ENCODE peak calls at places on chromosomes 13 and 19, in five cellular contexts. One of them, this sample, is unnamed.

GRCh38 chr19:14409157-14410053 is 9.7 kb downstream of the DDX39A start:
- DNase-seq in breast epithelium: no peak
- DNase-seq in AG04450: no peak
- DNase-seq in testis: no peak
- DNase-seq in lung: no peak
- DNase-seq in this sample: no peak

GRCh38 chr19:10888421-10888866 is 17.1 kb downstream of the CARM1 start:
- DNase-seq in breast epithelium: no peak
- DNase-seq in AG04450: no peak
- DNase-seq in testis: no peak
- DNase-seq in lung: no peak
- DNase-seq in this sample: no peak

GRCh38 chr13:36130168-36130541 is 1.0 kb downstream of the DCLK1 start:
- DNase-seq in breast epithelium: no peak
- DNase-seq in AG04450: no peak
- DNase-seq in testis: no peak
- DNase-seq in lung: no peak
- DNase-seq in this sample: no peak

GRCh38 chr19:392375-392970 is 16.5 kb downstream of the C2CD4C start:
- DNase-seq in breast epithelium: no peak
- DNase-seq in AG04450: no peak
- DNase-seq in testis: no peak
- DNase-seq in lung: no peak
- DNase-seq in this sample: no peak

GRCh38 chr13:112887557-112887991 is 81.4 kb upstream of the MCF2L start:
- DNase-seq in breast epithelium: no peak
- DNase-seq in AG04450: no peak
- DNase-seq in testis: no peak
- DNase-seq in lung: no peak
- DNase-seq in this sample: no peak

GRCh38 chr13:93352616-93353015 is 126.0 kb downstream of the GPC6 start:
- DNase-seq in breast epithelium: no peak
- DNase-seq in AG04450: no peak
- DNase-seq in testis: no peak
- DNase-seq in lung: no peak
- DNase-seq in this sample: no peak

GRCh38 chr19:41792513-41793413 is 3.6 kb upstream of the CEACAM3 start:
- DNase-seq in breast epithelium: peak; percentile 47
- DNase-seq in AG04450: no peak
- DNase-seq in testis: peak; percentile 72
- DNase-seq in lung: peak; percentile 68
- DNase-seq in this sample: peak; percentile 68

GRCh38 chr19:1261863-1262686 is 7.1 kb upstream of the CIRBP start:
- DNase-seq in breast epithelium: peak; percentile 91
- DNase-seq in AG04450: no peak
- DNase-seq in testis: no peak
- DNase-seq in lung: peak; percentile 89
- DNase-seq in this sample: no peak

GRCh38 chr13:112213467-112214245 is 146.7 kb downstream of the SOX1 start:
- DNase-seq in breast epithelium: peak; percentile 42
- DNase-seq in AG04450: no peak
- DNase-seq in testis: no peak
- DNase-seq in lung: peak; percentile 43
- DNase-seq in this sample: no peak

GRCh38 chr13:107379398-107380155 is 811.6 kb upstream of the ARGLU1 start:
- DNase-seq in breast epithelium: no peak
- DNase-seq in AG04450: no peak
- DNase-seq in testis: no peak
- DNase-seq in lung: no peak
- DNase-seq in this sample: no peak

GRCh38 chr13:107376393-107377085 is 808.6 kb upstream of the ARGLU1 start:
- DNase-seq in breast epithelium: no peak
- DNase-seq in AG04450: no peak
- DNase-seq in testis: no peak
- DNase-seq in lung: no peak
- DNase-seq in this sample: no peak

GRCh38 chr13:107374038-107374437 is 806.1 kb upstream of the ARGLU1 start:
- DNase-seq in breast epithelium: no peak
- DNase-seq in AG04450: no peak
- DNase-seq in testis: no peak
- DNase-seq in lung: no peak
- DNase-seq in this sample: no peak

GRCh38 chr13:107373551-107373950 is 805.6 kb upstream of the ARGLU1 start:
- DNase-seq in breast epithelium: no peak
- DNase-seq in AG04450: peak; percentile 65
- DNase-seq in testis: no peak
- DNase-seq in lung: no peak
- DNase-seq in this sample: no peak

GRCh38 chr13:107375701-107376350 is 807.9 kb upstream of the ARGLU1 start:
- DNase-seq in breast epithelium: no peak
- DNase-seq in AG04450: no peak
- DNase-seq in testis: no peak
- DNase-seq in lung: no peak
- DNase-seq in this sample: no peak
- H3K27ac ChIP-seq in breast epithelium: no peak overlapping the region
- H3K27ac ChIP-seq in AG04450: no peak overlapping the region
- H3K27ac ChIP-seq in testis: no peak overlapping the region
- H3K27ac ChIP-seq in lung: no peak overlapping the region
- H3K27ac ChIP-seq in this sample: no peak overlapping the region

GRCh38 chr13:66627512-66627911 is 602.6 kb downstream of the PCDH9 start:
- DNase-seq in breast epithelium: no peak
- DNase-seq in AG04450: no peak
- DNase-seq in testis: no peak
- DNase-seq in lung: no peak
- DNase-seq in this sample: no peak
- H3K27ac ChIP-seq in breast epithelium: no peak overlapping the region
- H3K27ac ChIP-seq in AG04450: no peak overlapping the region
- H3K27ac ChIP-seq in testis: no peak overlapping the region
- H3K27ac ChIP-seq in lung: no peak overlapping the region
- H3K27ac ChIP-seq in this sample: no peak overlapping the region

DNA sequence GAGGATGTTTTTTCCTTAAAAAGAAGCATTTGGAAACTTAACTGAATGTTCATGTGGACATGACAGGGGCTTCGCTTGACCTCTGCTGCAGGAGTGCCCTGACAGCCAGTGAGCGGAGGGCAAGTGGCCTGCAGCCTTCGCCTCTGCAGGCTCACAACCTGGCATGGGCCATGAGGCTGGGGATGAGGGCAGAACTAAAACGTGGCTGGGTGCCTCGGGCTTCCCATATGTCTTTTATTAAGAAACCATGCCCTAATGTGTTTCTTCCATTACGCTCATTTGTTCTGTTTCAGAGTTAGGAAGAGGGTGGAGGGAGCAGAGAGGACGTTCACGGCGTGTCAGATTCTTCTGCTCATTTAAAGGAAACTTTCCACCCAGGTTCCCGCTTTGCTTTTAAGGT is 2.9 kb downstream of the ARHGEF7 start:
- DNase-seq in breast epithelium: no peak
- DNase-seq in AG04450: no peak
- DNase-seq in testis: no peak
- DNase-seq in lung: no peak
- DNase-seq in this sample: no peak
- H3K27ac ChIP-seq in breast epithelium: peak overlapping the region; percentile 40
- H3K27ac ChIP-seq in AG04450: no peak overlapping the region
- H3K27ac ChIP-seq in testis: no peak overlapping the region
- H3K27ac ChIP-seq in lung: no peak overlapping the region
- H3K27ac ChIP-seq in this sample: no peak overlapping the region

GRCh38 chr19:19110410-19111137 is 27.7 kb downstream of the TMEM161A start:
- DNase-seq in breast epithelium: no peak
- DNase-seq in AG04450: no peak
- DNase-seq in testis: no peak
- DNase-seq in lung: no peak
- DNase-seq in this sample: no peak
- H3K27ac ChIP-seq in breast epithelium: no peak overlapping the region
- H3K27ac ChIP-seq in AG04450: no peak overlapping the region
- H3K27ac ChIP-seq in testis: no peak overlapping the region
- H3K27ac ChIP-seq in lung: no peak overlapping the region
- H3K27ac ChIP-seq in this sample: no peak overlapping the region

GRCh38 chr19:50497030-50497420 is 14.0 kb downstream of the JOSD2 start:
- DNase-seq in breast epithelium: no peak
- DNase-seq in AG04450: no peak
- DNase-seq in testis: no peak
- DNase-seq in lung: no peak
- DNase-seq in this sample: no peak
- H3K27ac ChIP-seq in breast epithelium: no peak overlapping the region
- H3K27ac ChIP-seq in AG04450: no peak overlapping the region
- H3K27ac ChIP-seq in testis: no peak overlapping the region
- H3K27ac ChIP-seq in lung: no peak overlapping the region
- H3K27ac ChIP-seq in this sample: no peak overlapping the region

This sample was measured in epithelial cell of prostate.